ENCODE peak calls at places on chromosomes 6 and 20, in five cellular contexts. X is HCT116, W is H1, K is HepG2, E is K562. J is an unnamed sample.

GRCh38 chr6:125220712-125221111 is 67.1 kb downstream of the TPD52L1 start:
- DNase-seq in X (no peak), W (no peak), K (no peak), E (no peak), J (no peak)

GRCh38 chr20:37072293-37073196 is 23.3 kb downstream of the RBL1 start:
- DNase-seq in X (no peak), W (no peak), K (no peak), E (no peak), J (no peak)

GRCh38 chr20:35831029-35831428 is 59.2 kb downstream of the PHF20 start:
- DNase-seq in X (no peak), W (no peak), K (no peak), E (no peak), J (no peak)

GRCh38 chr6:167892835-167893234 is 66.1 kb downstream of the AFDN start:
- DNase-seq in X (no peak), W (peak), K (no peak), E (no peak), J (no peak)

GRCh38 chr6:149988550-149989336 is 25.0 kb downstream of the ULBP1 start:
- DNase-seq in X (no peak), W (no peak), K (no peak), E (no peak), J (no peak)

GRCh38 chr20:48941467-48941866 is 20.0 kb downstream of the ARFGEF2 start:
- DNase-seq in X (no peak), W (no peak), K (no peak), E (no peak), J (no peak)

GRCh38 chr20:16576219-16576618 is 3.0 kb upstream of the KIF16B start:
- DNase-seq in X (no peak), W (no peak), K (no peak), E (peak), J (no peak)

GRCh38 chr6:157050537-157051280 is 272.6 kb downstream of the TMEM242 start:
- DNase-seq in X (no peak), W (no peak), K (no peak), E (no peak), J (no peak)

GRCh38 chr6:112931835-112932234 is 584.7 kb downstream of the RFPL4B start:
- DNase-seq in X (no peak), W (no peak), K (no peak), E (no peak), J (no peak)

GRCh38 chr20:622161-622560 is 12.1 kb upstream of the TCF15 start:
- DNase-seq in X (no peak), W (no peak), K (no peak), E (no peak), J (no peak)

GRCh38 chr6:30763618-30764489 is 19.5 kb upstream of the IER3 start:
- DNase-seq in X (no peak), W (no peak), K (peak), E (peak), J (peak)

GRCh38 chr6:140486468-140487361 is 1112.3 kb upstream of the CITED2 start:
- DNase-seq in X (no peak), W (no peak), K (no peak), E (peak), J (no peak)

GRCh38 chr6:18503588-18504231 is 116.6 kb downstream of the RNF144B start:
- DNase-seq in X (peak), W (peak), K (peak), E (peak), J (peak)

GRCh38 chr20:61050491-61050890 is 201.6 kb upstream of the CDH4 start:
- DNase-seq in X (no peak), W (no peak), K (no peak), E (no peak), J (no peak)

DNA sequence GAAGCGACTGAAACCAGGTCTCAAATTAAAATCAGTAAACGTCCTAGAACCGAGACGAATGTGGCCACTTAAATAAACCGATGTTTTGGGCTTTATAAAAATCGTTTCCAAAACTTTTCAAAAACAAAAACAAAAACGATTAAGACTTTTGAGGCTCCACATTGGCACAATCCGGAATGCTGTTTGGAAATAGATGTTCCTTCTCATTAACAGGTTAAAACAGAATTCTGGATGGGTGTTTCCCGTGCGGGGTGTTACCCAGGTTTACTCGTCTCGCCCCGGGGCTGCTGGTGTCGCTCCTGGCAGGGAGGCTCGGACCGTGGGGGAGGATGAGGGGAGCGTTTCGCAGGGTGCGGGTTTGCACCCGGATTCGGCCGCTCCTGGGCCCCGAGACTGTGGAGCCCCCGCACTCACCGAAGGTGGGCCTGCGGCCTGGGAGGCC is 1.2 kb downstream of the GATA5 start:
- DNase-seq in X (no peak), W (no peak), K (no peak), E (no peak), J (no peak)
- TF ChIP-seq EZH2 in X (no peak), W (no peak), K (no peak), E (no peak), J (no peak)

GRCh38 chr20:44633872-44634600 is 17.5 kb downstream of the ADA start:
- DNase-seq in X (no peak), W (no peak), K (no peak), E (no peak), J (no peak)

GRCh38 chr20:44629542-44629941 is 22.0 kb downstream of the ADA start:
- DNase-seq in X (no peak), W (no peak), K (no peak), E (no peak), J (no peak)

GRCh38 chr20:44629017-44629385 is 22.5 kb downstream of the ADA start:
- DNase-seq in X (no peak), W (no peak), K (no peak), E (no peak), J (no peak)

GRCh38 chr20:44633187-44633851 is 18.2 kb downstream of the ADA start:
- DNase-seq in X (no peak), W (no peak), K (no peak), E (no peak), J (no peak)

GRCh38 chr20:44632103-44632752 is 19.3 kb downstream of the ADA start:
- DNase-seq in X (no peak), W (no peak), K (no peak), E (no peak), J (no peak)
- TF ChIP-seq JUND in X (no peak), W (no peak), K (no peak), E (no peak), J (no peak)

DNA sequence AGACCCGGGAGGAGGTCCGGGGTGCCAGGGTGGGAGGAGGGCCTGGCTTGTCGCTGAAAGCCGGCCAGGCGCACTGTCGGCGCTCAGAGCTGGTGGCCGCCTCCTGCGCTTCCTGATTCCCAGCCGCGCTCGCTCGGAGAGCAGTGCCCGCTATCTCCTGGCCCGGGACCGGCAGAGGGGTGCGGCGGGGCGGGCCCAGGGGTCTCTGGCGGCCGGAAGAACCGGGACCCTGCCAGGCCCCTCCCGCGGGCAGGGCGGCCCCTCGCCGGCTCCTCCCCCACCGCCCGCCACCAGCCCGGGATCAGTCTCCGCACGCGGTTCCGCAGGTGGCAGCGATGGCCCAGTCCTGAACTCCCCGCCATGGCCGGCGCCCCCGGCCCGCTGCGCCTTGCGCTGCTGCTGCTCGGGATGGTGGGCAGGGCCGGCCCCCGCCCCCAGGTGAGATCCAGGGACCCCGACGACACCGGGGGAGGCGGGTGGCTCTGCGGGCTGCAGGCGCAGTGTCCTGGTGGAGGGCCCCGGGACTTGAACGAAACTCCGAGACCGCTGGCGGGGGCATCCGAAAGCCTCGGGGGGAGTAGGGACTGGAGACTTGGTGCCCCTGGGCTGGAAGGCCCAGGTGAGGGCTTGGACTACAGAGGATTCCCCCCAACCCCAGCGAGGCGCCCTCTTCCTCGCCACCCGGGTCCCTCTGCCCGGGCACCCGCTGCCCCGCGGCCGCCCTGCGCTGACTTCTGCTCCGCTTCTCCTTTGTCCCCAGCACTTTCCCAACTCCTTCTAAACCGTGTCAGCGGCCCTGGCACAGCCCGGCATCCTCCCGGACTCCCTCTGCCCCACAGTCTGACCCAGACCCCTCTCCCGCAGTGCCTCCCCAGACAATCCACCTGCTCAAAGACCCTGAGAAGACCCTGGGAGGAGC is at the start of gene GLP1R:
- DNase-seq in X (no peak), W (no peak), K (no peak), E (no peak), J (no peak)
- TF ChIP-seq EZH2 in X (no peak), W (peak), K (no peak), E (no peak), J (no peak)

DNA sequence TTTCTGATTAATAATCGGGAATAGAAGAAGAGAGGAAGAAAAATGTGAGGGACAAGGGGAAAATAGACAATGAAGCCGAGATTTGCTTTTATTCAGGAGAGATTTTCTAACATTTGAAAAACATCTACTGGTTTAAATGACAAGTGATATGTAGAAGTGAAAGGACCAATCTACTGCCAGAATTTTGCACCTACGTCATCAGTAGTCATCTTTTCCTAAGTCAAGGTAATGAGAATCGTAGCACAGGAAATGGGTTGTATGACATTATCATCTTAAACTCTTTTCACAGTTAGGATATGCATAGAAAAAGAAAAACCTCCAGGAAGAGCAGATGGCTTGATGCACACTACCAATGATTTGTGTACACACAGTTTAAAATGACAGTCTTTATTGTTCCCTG is 45.3 kb upstream of the RAB32 start:
- DNase-seq in X (no peak), W (no peak), K (no peak), E (no peak), J (no peak)
- TF ChIP-seq JUND in X (no peak), W (no peak), K (no peak), E (no peak), J (no peak)

GRCh38 chr20:31870703-31871601 is 518 bp downstream of the TTLL9 start:
- DNase-seq in X (no peak), W (no peak), K (no peak), E (no peak), J (no peak)
- TF ChIP-seq EZH2 in X (no peak), W (peak), K (peak), E (peak), J (peak)

GRCh38 chr6:44034391-44034861 is 92.8 kb downstream of the MRPL14 start:
- DNase-seq in X (no peak), W (no peak), K (no peak), E (no peak), J (no peak)

GRCh38 chr6:44035621-44036020 is 91.6 kb downstream of the MRPL14 start:
- DNase-seq in X (no peak), W (no peak), K (no peak), E (no peak), J (no peak)

GRCh38 chr6:44036196-44036595 is 91.1 kb downstream of the MRPL14 start:
- DNase-seq in X (no peak), W (no peak), K (no peak), E (no peak), J (no peak)

GRCh38 chr6:44036699-44037101 is 90.6 kb downstream of the MRPL14 start:
- DNase-seq in X (no peak), W (no peak), K (peak), E (no peak), J (no peak)

GRCh38 chr6:44034931-44035345 is 92.3 kb downstream of the MRPL14 start:
- DNase-seq in X (no peak), W (no peak), K (no peak), E (no peak), J (no peak)
- TF ChIP-seq JUND in X (no peak), W (no peak), K (no peak), E (no peak), J (no peak)

GRCh38 chr6:108166664-108167448 is 1.0 kb downstream of the NR2E1 start:
- DNase-seq in X (no peak), W (no peak), K (no peak), E (no peak), J (no peak)
- TF ChIP-seq EZH2 in X (no peak), W (peak), K (no peak), E (no peak), J (no peak)

GRCh38 chr20:11205769-11206362 is 532.1 kb upstream of the JAG1 start:
- DNase-seq in X (no peak), W (no peak), K (no peak), E (no peak), J (no peak)
- TF ChIP-seq JUND in X (no peak), W (no peak), K (no peak), E (no peak), J (no peak)

J was measured in GM12878.